ENCODE peak calls at places on chromosomes 4 and X, in five cellular contexts. W, Y, K, X and F are unnamed samples.

GRCh38 chr4:99808260-99808857 is 8.3 kb upstream of the DAPP1 start:
- DNase-seq in W (no peak), Y (peak), K (peak), X (peak), F (no peak)

GRCh38 chr4:7171191-7171900 is 21.0 kb upstream of the SORCS2 start:
- DNase-seq in W (no peak), Y (no peak), K (no peak), X (no peak), F (no peak)

GRCh38 chr4:86586160-86586572 is 7.9 kb upstream of the PTPN13 start:
- DNase-seq in W (no peak), Y (no peak), K (peak), X (no peak), F (no peak)

GRCh38 chr4:38634047-38634759 is 29.8 kb upstream of the KLF3 start:
- DNase-seq in W (no peak), Y (no peak), K (no peak), X (no peak), F (no peak)

GRCh38 chr4:128810331-128810870 is 901 bp downstream of the JADE1 start:
- DNase-seq in W (no peak), Y (peak), K (peak), X (peak), F (no peak)

GRCh38 chrX:7021991-7022390 is 125.5 kb upstream of the STS start:
- DNase-seq in W (no peak), Y (no peak), K (no peak), X (no peak), F (no peak)

GRCh38 chr4:83113429-83113786 is 1.1 kb downstream of the PLAC8 start:
- DNase-seq in W (no peak), Y (no peak), K (no peak), X (no peak), F (no peak)

GRCh38 chrX:386768-387575 is at the start of gene PPP2R3B:
- DNase-seq in W (peak), Y (peak), K (peak), X (peak), F (peak)

GRCh38 chr4:4721636-4722035 is 137.8 kb upstream of the MSX1 start:
- DNase-seq in W (no peak), Y (no peak), K (no peak), X (no peak), F (no peak)

GRCh38 chr4:133147365-133147821 is 1.7 kb upstream of the PCDH10 start:
- DNase-seq in W (no peak), Y (no peak), K (peak), X (no peak), F (no peak)

GRCh38 chr4:126081336-126081735 is 766.6 kb downstream of the FAT4 start:
- DNase-seq in W (no peak), Y (no peak), K (no peak), X (no peak), F (no peak)

GRCh38 chr4:86633854-86634253 is 39.7 kb downstream of the PTPN13 start:
- DNase-seq in W (no peak), Y (no peak), K (no peak), X (no peak), F (no peak)

GRCh38 chr4:85644061-85644460 is 169.1 kb downstream of the ARHGAP24 start:
- DNase-seq in W (no peak), Y (no peak), K (no peak), X (no peak), F (no peak)

GRCh38 chr4:2462992-2463762 is 5.7 kb upstream of the RNF4 start:
- DNase-seq in W (no peak), Y (no peak), K (no peak), X (no peak), F (no peak)

GRCh38 chrX:74923942-74924448 is 1.3 kb downstream of the NEXMIF start:
- DNase-seq in W (no peak), Y (no peak), K (no peak), X (no peak), F (no peak)

GRCh38 chr4:99679204-99679603 is 21.6 kb upstream of the C4orf54 start:
- DNase-seq in W (no peak), Y (no peak), K (no peak), X (no peak), F (no peak)

GRCh38 chr4:141375855-141376254 is 155.2 kb downstream of the ZNF330 start:
- DNase-seq in W (no peak), Y (no peak), K (peak), X (peak), F (no peak)

GRCh38 chrX:153873282-153874090 is 12.5 kb downstream of the L1CAM start:
- DNase-seq in W (no peak), Y (no peak), K (no peak), X (no peak), F (no peak)
- TF ChIP-seq HDAC2 in W (no peak), Y (no peak), K (no peak), X (no peak), F (no peak)

GRCh38 chrX:3713225-3713936 is at the start of gene PRKX:
- DNase-seq in W (peak), Y (peak), K (peak), X (no peak), F (no peak)
- TF ChIP-seq HDAC2 in W (no peak), Y (no peak), K (no peak), X (no peak), F (no peak)

DNA sequence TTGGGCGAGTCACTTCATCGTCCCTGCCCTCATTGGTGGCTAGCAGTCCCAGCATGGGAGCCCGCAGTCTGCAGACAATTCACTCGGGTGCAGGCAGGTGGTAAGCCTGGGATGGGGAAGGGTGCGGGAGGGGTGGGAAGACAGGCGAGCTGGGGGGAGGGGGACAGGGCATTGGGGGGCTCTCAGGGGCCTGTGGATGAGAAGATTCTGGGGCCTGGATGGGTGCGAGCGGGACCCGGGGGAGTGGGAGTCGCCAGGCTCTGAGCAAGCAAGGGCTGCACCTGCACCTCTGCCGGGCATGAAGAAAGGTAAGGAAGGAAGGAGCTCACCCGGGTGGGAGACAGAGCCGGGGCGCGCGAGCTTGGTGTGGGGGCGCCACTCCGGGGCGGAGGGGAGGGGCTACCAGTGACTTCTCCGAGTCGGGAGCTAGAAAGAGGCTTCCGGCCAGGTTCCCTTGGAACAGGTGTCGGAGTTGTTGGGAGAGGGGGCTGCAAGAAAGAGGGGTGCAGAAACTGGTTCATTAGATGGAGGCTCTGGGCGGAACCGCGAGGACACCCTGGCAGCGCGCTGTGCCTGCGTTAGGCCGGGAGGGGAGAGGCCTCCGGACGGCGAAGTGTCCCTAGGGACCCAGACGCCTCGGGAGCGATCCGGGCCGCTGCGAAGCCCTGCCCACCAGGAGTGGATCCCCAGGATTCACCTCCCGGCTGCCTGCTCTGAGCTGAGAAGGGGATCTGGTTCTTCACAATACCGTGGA is 103.4 kb upstream of the PDLIM3 start:
- DNase-seq in W (no peak), Y (no peak), K (no peak), X (no peak), F (peak)
- TF ChIP-seq HDAC2 in W (no peak), Y (no peak), K (no peak), X (no peak), F (no peak)

GRCh38 chrX:148552775-148553174 is 52.4 kb downstream of the AFF2 start:
- DNase-seq in W (no peak), Y (peak), K (peak), X (no peak), F (no peak)
- TF ChIP-seq HDAC2 in W (no peak), Y (no peak), K (no peak), X (no peak), F (no peak)